ENCODE peak calls at places on chromosomes 2 and 18, in five cellular contexts. One of them, this sample, is unnamed.

GRCh38 chr2:145220496-145220895 is 700.6 kb upstream of the ZEB2 start:
- DNase-seq in H1: no peak
- DNase-seq in mesendoderm: no peak
- DNase-seq in IMR-90: no peak
- DNase-seq in neuronal stem cell: no peak
- DNase-seq in this sample: no peak

GRCh38 chr2:161096336-161096735 is 63.9 kb upstream of the TANK start:
- DNase-seq in mesendoderm: no peak
- DNase-seq in H1: no peak
- DNase-seq in neuronal stem cell: no peak
- DNase-seq in IMR-90: no peak
- DNase-seq in this sample: peak; percentile 18

GRCh38 chr2:205850611-205851010 is 168.3 kb downstream of the NRP2 start:
- DNase-seq in IMR-90: no peak
- DNase-seq in neuronal stem cell: no peak
- DNase-seq in mesendoderm: peak; percentile 32
- DNase-seq in H1: no peak
- DNase-seq in this sample: peak; percentile 26

GRCh38 chr2:127115471-127116199 is 8.7 kb upstream of the BIN1 start:
- DNase-seq in mesendoderm: no peak
- DNase-seq in IMR-90: no peak
- DNase-seq in H1: no peak
- DNase-seq in neuronal stem cell: no peak
- DNase-seq in this sample: no peak

GRCh38 chr2:20615046-20615465 is 35.8 kb downstream of the HS1BP3 start:
- DNase-seq in mesendoderm: no peak
- DNase-seq in IMR-90: no peak
- DNase-seq in neuronal stem cell: no peak
- DNase-seq in H1: no peak
- DNase-seq in this sample: no peak

GRCh38 chr2:203527719-203528118 is 7.4 kb downstream of the RAPH1 start:
- DNase-seq in neuronal stem cell: no peak
- DNase-seq in H1: no peak
- DNase-seq in mesendoderm: no peak
- DNase-seq in IMR-90: no peak
- DNase-seq in this sample: no peak

GRCh38 chr2:15323227-15323626 is 237.9 kb downstream of the NBAS start:
- DNase-seq in mesendoderm: no peak
- DNase-seq in neuronal stem cell: no peak
- DNase-seq in IMR-90: no peak
- DNase-seq in H1: no peak
- DNase-seq in this sample: no peak

GRCh38 chr18:23838233-23838632 is 149.0 kb downstream of the LAMA3 start:
- DNase-seq in mesendoderm: no peak
- DNase-seq in neuronal stem cell: no peak
- DNase-seq in H1: no peak
- DNase-seq in IMR-90: no peak
- DNase-seq in this sample: no peak

DNA sequence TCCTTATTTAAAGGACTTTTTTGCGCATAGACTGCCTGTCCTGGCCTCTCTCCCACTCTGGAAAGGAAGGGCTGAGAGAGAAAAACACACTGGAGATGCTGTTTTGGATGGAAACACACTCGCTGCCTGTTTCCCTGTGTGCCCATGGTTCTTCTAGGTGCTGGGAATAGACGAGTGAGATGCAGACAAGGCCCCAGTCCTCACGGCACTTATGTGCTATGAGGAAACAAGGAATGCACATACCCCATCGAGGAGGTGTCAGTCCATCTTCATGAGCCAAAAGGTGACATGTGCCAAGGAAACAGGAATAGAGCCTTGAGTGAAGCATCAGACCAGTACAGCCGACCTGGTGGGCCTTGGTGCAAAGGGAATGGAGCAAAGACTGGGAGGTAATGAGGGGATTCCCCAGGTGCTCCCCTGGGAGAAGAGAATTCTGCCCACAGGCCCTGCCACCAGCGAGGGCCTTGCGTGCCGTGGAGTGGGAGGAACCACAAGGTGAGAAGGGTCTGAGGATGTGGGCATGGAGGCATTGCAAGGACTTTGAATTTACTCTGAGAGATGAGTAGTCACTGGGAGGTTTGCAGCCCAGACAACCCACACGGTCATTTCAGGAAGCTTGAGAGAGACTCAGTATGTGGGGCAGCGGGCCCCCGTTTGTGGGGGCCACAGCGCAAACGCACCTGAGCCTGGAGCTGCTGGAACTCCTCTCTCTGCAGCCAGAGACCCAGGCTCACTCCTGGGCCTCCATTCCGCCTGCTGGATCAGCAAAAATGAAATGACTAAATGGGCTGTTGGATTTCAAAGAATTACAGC is 197.5 kb upstream of the COPS8 start:
- DNase-seq in H1: no peak
- DNase-seq in mesendoderm: no peak
- DNase-seq in IMR-90: no peak
- DNase-seq in neuronal stem cell: no peak
- DNase-seq in this sample: peak; percentile 35
- H2BK120ac ChIP-seq in H1: no peak overlapping the region
- H2BK120ac ChIP-seq in mesendoderm: no peak overlapping the region
- H2BK120ac ChIP-seq in IMR-90: peak overlapping the region; percentile 85
- H2BK120ac ChIP-seq in neuronal stem cell: no peak overlapping the region
- H2BK120ac ChIP-seq in this sample: peak overlapping the region; percentile 20

GRCh38 chr2:46308081-46308480 is 10.9 kb downstream of the EPAS1 start:
- DNase-seq in neuronal stem cell: no peak
- DNase-seq in IMR-90: no peak
- DNase-seq in mesendoderm: no peak
- DNase-seq in H1: no peak
- DNase-seq in this sample: no peak

GRCh38 chr2:46305767-46306166 is 8.6 kb downstream of the EPAS1 start:
- DNase-seq in IMR-90: no peak
- DNase-seq in neuronal stem cell: no peak
- DNase-seq in mesendoderm: no peak
- DNase-seq in H1: no peak
- DNase-seq in this sample: no peak

GRCh38 chr2:46306320-46306719 is 9.1 kb downstream of the EPAS1 start:
- DNase-seq in neuronal stem cell: no peak
- DNase-seq in mesendoderm: no peak
- DNase-seq in IMR-90: peak; percentile 37
- DNase-seq in H1: no peak
- DNase-seq in this sample: peak; percentile 90

GRCh38 chr2:46308629-46309028 is 11.4 kb downstream of the EPAS1 start:
- DNase-seq in mesendoderm: no peak
- DNase-seq in IMR-90: no peak
- DNase-seq in neuronal stem cell: no peak
- DNase-seq in H1: no peak
- DNase-seq in this sample: peak; percentile 54

DNA sequence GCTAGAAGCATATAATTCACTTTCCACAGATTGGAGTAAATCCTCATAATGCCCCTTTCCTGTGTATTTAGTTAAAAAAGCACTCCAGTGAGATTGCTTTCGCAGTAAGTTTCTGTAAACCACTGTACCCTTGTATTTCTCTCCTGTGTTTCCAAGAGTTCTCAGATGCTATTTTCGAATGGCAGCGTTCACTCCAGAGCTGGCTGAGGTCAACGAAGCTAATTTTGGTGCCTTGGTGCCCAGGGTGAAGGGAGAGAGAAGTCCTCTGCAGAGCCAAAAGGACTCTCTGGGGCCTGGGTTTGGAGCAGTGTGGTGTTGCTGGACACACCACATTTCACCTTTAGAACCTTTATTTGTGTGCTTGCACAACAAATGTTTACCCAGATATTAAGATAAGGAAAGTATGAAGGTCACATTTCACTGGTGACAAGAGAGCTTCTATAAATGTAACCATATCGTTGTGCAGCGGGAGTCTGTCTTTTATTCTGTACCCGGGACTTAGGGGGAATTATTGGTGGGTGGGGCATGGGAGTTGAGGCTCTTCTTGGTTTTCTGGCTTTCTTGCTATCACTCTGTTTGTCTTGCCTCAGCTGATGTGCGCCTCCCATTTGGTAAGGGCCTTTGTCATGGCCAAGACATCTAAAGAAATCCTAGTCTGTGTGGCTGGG is 9.9 kb downstream of the EPAS1 start:
- DNase-seq in H1: no peak
- DNase-seq in neuronal stem cell: no peak
- DNase-seq in mesendoderm: no peak
- DNase-seq in IMR-90: no peak
- DNase-seq in this sample: no peak
- H2BK120ac ChIP-seq in H1: no peak overlapping the region
- H2BK120ac ChIP-seq in neuronal stem cell: no peak overlapping the region
- H2BK120ac ChIP-seq in mesendoderm: no peak overlapping the region
- H2BK120ac ChIP-seq in IMR-90: no peak overlapping the region
- H2BK120ac ChIP-seq in this sample: no peak overlapping the region

GRCh38 chr18:58592223-58593214 is 36.4 kb downstream of the ALPK2 start:
- DNase-seq in H1: no peak
- DNase-seq in neuronal stem cell: no peak
- DNase-seq in IMR-90: no peak
- DNase-seq in mesendoderm: no peak
- DNase-seq in this sample: no peak
- H2BK120ac ChIP-seq in H1: no peak overlapping the region
- H2BK120ac ChIP-seq in neuronal stem cell: no peak overlapping the region
- H2BK120ac ChIP-seq in IMR-90: peak overlapping the region; percentile 93
- H2BK120ac ChIP-seq in mesendoderm: no peak overlapping the region
- H2BK120ac ChIP-seq in this sample: no peak overlapping the region

GRCh38 chr2:47083886-47084682 is 71.0 kb downstream of the STPG4 start:
- DNase-seq in IMR-90: no peak
- DNase-seq in H1: no peak
- DNase-seq in neuronal stem cell: no peak
- DNase-seq in mesendoderm: no peak
- DNase-seq in this sample: no peak
- H2BK120ac ChIP-seq in IMR-90: no peak overlapping the region
- H2BK120ac ChIP-seq in H1: no peak overlapping the region
- H2BK120ac ChIP-seq in neuronal stem cell: no peak overlapping the region
- H2BK120ac ChIP-seq in mesendoderm: no peak overlapping the region
- H2BK120ac ChIP-seq in this sample: no peak overlapping the region

DNA sequence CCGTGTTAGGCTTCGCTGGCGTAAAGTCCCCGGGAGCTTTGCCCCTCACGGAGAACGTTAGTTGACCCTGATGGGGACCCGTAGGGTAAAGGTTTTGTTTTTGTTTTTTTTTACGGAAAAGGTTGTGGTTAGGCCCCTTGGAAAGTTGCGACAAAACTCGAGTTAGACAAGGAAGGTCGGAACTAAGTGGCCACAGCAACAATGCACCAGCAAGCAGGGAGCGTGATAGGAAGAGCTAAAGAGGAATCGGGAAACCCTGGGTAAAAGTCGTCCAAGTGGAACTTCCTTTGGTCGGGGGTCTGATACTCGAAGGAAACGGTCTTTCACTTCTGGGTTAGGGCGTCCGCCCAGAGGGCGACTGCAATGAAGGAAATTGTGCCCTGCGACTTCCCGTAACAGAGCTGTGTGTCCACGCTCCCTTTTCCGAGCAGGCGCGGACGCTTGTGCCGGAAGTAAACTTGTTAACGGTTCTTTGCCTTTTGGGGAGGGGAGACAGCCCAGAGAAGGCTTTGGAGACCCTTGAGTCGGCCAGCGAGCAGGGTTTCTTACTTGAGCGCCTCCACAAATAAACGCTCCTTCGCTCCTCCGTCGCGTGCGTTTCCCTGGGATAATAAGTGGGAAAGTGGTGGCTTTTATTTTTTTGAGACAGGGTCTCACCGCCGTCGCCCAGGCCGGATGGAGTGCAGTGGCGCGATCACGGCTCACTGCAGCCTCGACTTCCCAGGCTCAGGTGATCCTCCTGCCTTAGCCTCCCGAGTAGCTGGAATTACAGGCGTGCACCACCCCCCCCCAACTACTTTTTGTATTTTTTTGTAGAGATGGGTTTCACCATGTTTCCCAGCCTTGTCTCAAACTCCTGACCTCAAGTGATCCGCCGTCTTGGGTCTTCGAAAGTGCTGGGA is 641 bp upstream of the CLASP1 start:
- DNase-seq in mesendoderm: peak; percentile 96
- DNase-seq in IMR-90: peak; percentile 90
- DNase-seq in H1: peak; percentile 60
- DNase-seq in neuronal stem cell: peak; percentile 87
- DNase-seq in this sample: peak; percentile 94
- H2BK120ac ChIP-seq in mesendoderm: no peak overlapping the region
- H2BK120ac ChIP-seq in IMR-90: peak overlapping the region; percentile 94
- H2BK120ac ChIP-seq in H1: no peak overlapping the region
- H2BK120ac ChIP-seq in neuronal stem cell: no peak overlapping the region
- H2BK120ac ChIP-seq in this sample: no peak overlapping the region

DNA sequence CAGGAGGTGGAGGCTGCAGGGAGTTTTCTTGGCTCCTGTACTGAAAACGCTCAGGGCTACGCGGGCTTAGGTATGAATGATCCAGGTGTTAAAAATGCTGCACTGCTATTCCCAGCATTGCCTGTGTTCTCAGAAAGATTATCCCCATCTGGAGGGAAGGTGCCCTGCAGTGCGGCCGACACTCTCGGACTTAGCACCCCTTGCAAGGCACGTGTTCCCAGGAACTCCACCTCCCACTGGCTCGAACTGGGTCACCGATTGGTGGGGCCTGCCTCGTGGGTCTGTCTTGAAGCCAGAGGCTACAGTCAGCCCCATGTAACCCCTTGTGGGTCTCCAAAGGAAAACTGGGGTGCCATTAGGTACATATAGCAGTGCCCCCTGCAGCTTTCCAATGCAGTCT is 25.7 kb downstream of the ANO7 start:
- DNase-seq in neuronal stem cell: no peak
- DNase-seq in H1: no peak
- DNase-seq in IMR-90: no peak
- DNase-seq in mesendoderm: no peak
- DNase-seq in this sample: no peak
- H2BK120ac ChIP-seq in neuronal stem cell: no peak overlapping the region
- H2BK120ac ChIP-seq in H1: no peak overlapping the region
- H2BK120ac ChIP-seq in IMR-90: no peak overlapping the region
- H2BK120ac ChIP-seq in mesendoderm: no peak overlapping the region
- H2BK120ac ChIP-seq in this sample: no peak overlapping the region

DNA sequence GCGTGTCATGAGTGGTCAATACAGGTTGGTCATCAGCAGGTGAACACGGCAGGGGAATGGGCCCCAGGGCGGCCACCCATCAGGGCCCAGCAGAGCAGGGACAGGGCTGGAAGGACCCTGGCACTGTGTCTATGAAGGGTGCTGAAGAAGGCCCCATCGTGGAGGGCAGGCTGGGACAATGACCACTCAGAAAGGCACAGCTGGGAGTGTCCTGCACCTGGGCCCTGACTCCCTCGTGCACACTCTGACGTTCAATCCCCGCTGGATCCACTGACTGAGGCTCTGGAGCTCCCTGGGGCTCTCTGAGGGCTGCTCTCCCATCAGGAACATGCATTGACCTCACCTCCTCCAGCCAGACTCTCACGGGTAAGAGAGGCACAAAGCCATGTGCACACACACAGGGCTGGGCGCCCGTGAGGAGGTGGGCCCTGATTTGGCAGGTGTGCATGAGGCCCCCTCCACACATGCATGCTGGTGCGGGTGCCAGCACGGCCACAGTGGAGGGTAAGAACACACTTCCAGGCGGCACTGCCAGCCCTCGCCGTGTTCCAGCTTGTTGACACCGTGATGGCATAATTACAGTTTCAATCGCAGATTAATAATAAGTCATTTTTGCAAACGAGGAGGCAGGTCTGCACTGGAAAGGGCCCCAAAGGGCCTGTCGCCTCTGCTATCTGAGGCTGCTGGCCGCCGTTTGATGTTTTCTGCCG is 58.5 kb downstream of the SMAD7 start:
- DNase-seq in neuronal stem cell: no peak
- DNase-seq in H1: no peak
- DNase-seq in IMR-90: no peak
- DNase-seq in mesendoderm: no peak
- DNase-seq in this sample: no peak
- H2BK120ac ChIP-seq in neuronal stem cell: no peak overlapping the region
- H2BK120ac ChIP-seq in H1: no peak overlapping the region
- H2BK120ac ChIP-seq in IMR-90: no peak overlapping the region
- H2BK120ac ChIP-seq in mesendoderm: no peak overlapping the region
- H2BK120ac ChIP-seq in this sample: no peak overlapping the region

This sample was measured in mesenchymal stem cell.